ENCODE peak calls at places on chromosomes 6 and 20, in six cellular contexts. One of them, this sample, is unnamed.

GRCh38 chr20:61435184-61435822 is 183.2 kb downstream of the CDH4 start:
- DNase-seq in fibroblast of lung: no peak
- DNase-seq in IMR-90: no peak
- DNase-seq in lung: no peak
- DNase-seq in ascending aorta: no peak
- DNase-seq in left ventricle myocardium inferior: no peak
- DNase-seq in this sample: no peak

GRCh38 chr6:102390541-102390940 is 997.0 kb downstream of the GRIK2 start:
- DNase-seq in left ventricle myocardium inferior: no peak
- DNase-seq in IMR-90: no peak
- DNase-seq in ascending aorta: no peak
- DNase-seq in lung: no peak
- DNase-seq in fibroblast of lung: no peak
- DNase-seq in this sample: no peak

GRCh38 chr6:44898296-44898930 is 429.7 kb upstream of the RUNX2 start:
- DNase-seq in IMR-90: peak; percentile 64
- DNase-seq in fibroblast of lung: peak; percentile 71
- DNase-seq in ascending aorta: no peak
- DNase-seq in lung: no peak
- DNase-seq in left ventricle myocardium inferior: no peak
- DNase-seq in this sample: peak; percentile 38

GRCh38 chr20:17898548-17898994 is 70.0 kb downstream of the SNX5 start:
- DNase-seq in ascending aorta: peak; percentile 86
- DNase-seq in left ventricle myocardium inferior: peak; percentile 64
- DNase-seq in fibroblast of lung: peak; percentile 80
- DNase-seq in lung: peak; percentile 74
- DNase-seq in IMR-90: peak; percentile 75
- DNase-seq in this sample: peak; percentile 69

GRCh38 chr20:60813066-60813465 is 439.0 kb upstream of the CDH4 start:
- DNase-seq in ascending aorta: no peak
- DNase-seq in left ventricle myocardium inferior: no peak
- DNase-seq in lung: no peak
- DNase-seq in fibroblast of lung: no peak
- DNase-seq in IMR-90: no peak
- DNase-seq in this sample: no peak

GRCh38 chr20:3929713-3930060 is 40.5 kb downstream of the PANK2 start:
- DNase-seq in left ventricle myocardium inferior: no peak
- DNase-seq in IMR-90: no peak
- DNase-seq in ascending aorta: no peak
- DNase-seq in lung: no peak
- DNase-seq in fibroblast of lung: peak; percentile 44
- DNase-seq in this sample: no peak

GRCh38 chr6:168999392-168999791 is 254.3 kb downstream of the THBS2 start:
- DNase-seq in IMR-90: no peak
- DNase-seq in left ventricle myocardium inferior: no peak
- DNase-seq in ascending aorta: no peak
- DNase-seq in fibroblast of lung: no peak
- DNase-seq in lung: no peak
- DNase-seq in this sample: no peak

GRCh38 chr6:131366223-131366622 is 206.8 kb upstream of the ARG1 start:
- DNase-seq in left ventricle myocardium inferior: no peak
- DNase-seq in fibroblast of lung: no peak
- DNase-seq in ascending aorta: no peak
- DNase-seq in IMR-90: no peak
- DNase-seq in lung: no peak
- DNase-seq in this sample: no peak

GRCh38 chr6:21115111-21115510 is 478.4 kb upstream of the SOX4 start:
- DNase-seq in IMR-90: peak; percentile 42
- DNase-seq in lung: no peak
- DNase-seq in ascending aorta: no peak
- DNase-seq in fibroblast of lung: peak; percentile 54
- DNase-seq in left ventricle myocardium inferior: no peak
- DNase-seq in this sample: peak; percentile 50

GRCh38 chr20:51760905-51761544 is 7.2 kb downstream of the ATP9A start:
- DNase-seq in left ventricle myocardium inferior: no peak
- DNase-seq in IMR-90: peak; percentile 96
- DNase-seq in fibroblast of lung: peak; percentile 77
- DNase-seq in lung: no peak
- DNase-seq in ascending aorta: no peak
- DNase-seq in this sample: peak; percentile 48

GRCh38 chr6:144657691-144658090 is 372.6 kb downstream of the UTRN start:
- DNase-seq in ascending aorta: no peak
- DNase-seq in left ventricle myocardium inferior: no peak
- DNase-seq in IMR-90: no peak
- DNase-seq in fibroblast of lung: no peak
- DNase-seq in lung: no peak
- DNase-seq in this sample: peak; percentile 53

GRCh38 chr6:3349388-3350251 is 90.9 kb downstream of the PSMG4 start:
- DNase-seq in IMR-90: no peak
- DNase-seq in left ventricle myocardium inferior: no peak
- DNase-seq in lung: no peak
- DNase-seq in ascending aorta: no peak
- DNase-seq in fibroblast of lung: no peak
- DNase-seq in this sample: no peak

GRCh38 chr6:158213925-158214674 is 46.0 kb downstream of the GTF2H5 start:
- DNase-seq in left ventricle myocardium inferior: peak; percentile 47
- DNase-seq in lung: peak; percentile 63
- DNase-seq in fibroblast of lung: peak; percentile 86
- DNase-seq in IMR-90: peak; percentile 83
- DNase-seq in ascending aorta: no peak
- DNase-seq in this sample: peak; percentile 83

GRCh38 chr6:108942556-108943492 is 94.6 kb downstream of the ARMC2 start:
- DNase-seq in lung: no peak
- DNase-seq in left ventricle myocardium inferior: no peak
- DNase-seq in ascending aorta: no peak
- DNase-seq in IMR-90: no peak
- DNase-seq in fibroblast of lung: no peak
- DNase-seq in this sample: no peak

GRCh38 chr20:63180541-63181185 is 35.3 kb downstream of the YTHDF1 start:
- DNase-seq in lung: no peak
- DNase-seq in fibroblast of lung: no peak
- DNase-seq in left ventricle myocardium inferior: no peak
- DNase-seq in IMR-90: no peak
- DNase-seq in ascending aorta: no peak
- DNase-seq in this sample: no peak

GRCh38 chr6:101544286-101544685 is 150.8 kb downstream of the GRIK2 start:
- DNase-seq in left ventricle myocardium inferior: no peak
- DNase-seq in lung: no peak
- DNase-seq in fibroblast of lung: no peak
- DNase-seq in ascending aorta: no peak
- DNase-seq in IMR-90: peak; percentile 48
- DNase-seq in this sample: peak; percentile 35

GRCh38 chr20:8066662-8067061 is 47.1 kb upstream of the TMX4 start:
- DNase-seq in left ventricle myocardium inferior: no peak
- DNase-seq in ascending aorta: no peak
- DNase-seq in lung: no peak
- DNase-seq in IMR-90: no peak
- DNase-seq in fibroblast of lung: no peak
- DNase-seq in this sample: peak; percentile 39

GRCh38 chr20:17710379-17711305 is 10.9 kb downstream of the BANF2 start:
- DNase-seq in fibroblast of lung: peak; percentile 36
- DNase-seq in IMR-90: peak; percentile 34
- DNase-seq in ascending aorta: no peak
- DNase-seq in lung: no peak
- DNase-seq in left ventricle myocardium inferior: peak; percentile 26
- DNase-seq in this sample: no peak

GRCh38 chr6:106381871-106382270 is 21.4 kb downstream of the CRYBG1 start:
- DNase-seq in ascending aorta: no peak
- DNase-seq in IMR-90: no peak
- DNase-seq in lung: no peak
- DNase-seq in fibroblast of lung: no peak
- DNase-seq in left ventricle myocardium inferior: no peak
- DNase-seq in this sample: no peak

GRCh38 chr6:108690326-108691000 is 129.7 kb downstream of the FOXO3 start:
- DNase-seq in ascending aorta: no peak
- DNase-seq in IMR-90: peak; percentile 65
- DNase-seq in left ventricle myocardium inferior: no peak
- DNase-seq in fibroblast of lung: no peak
- DNase-seq in lung: no peak
- DNase-seq in this sample: peak; percentile 28

GRCh38 chr6:87742106-87742505 is 40.1 kb upstream of the AKIRIN2 start:
- DNase-seq in ascending aorta: no peak
- DNase-seq in lung: no peak
- DNase-seq in IMR-90: no peak
- DNase-seq in fibroblast of lung: no peak
- DNase-seq in left ventricle myocardium inferior: no peak
- DNase-seq in this sample: no peak

GRCh38 chr6:44535967-44536366 is 148.5 kb downstream of the CDC5L start:
- DNase-seq in lung: no peak
- DNase-seq in left ventricle myocardium inferior: no peak
- DNase-seq in IMR-90: no peak
- DNase-seq in ascending aorta: no peak
- DNase-seq in fibroblast of lung: no peak
- DNase-seq in this sample: no peak

GRCh38 chr6:136754820-136755219 is 37.5 kb downstream of the MAP3K5 start:
- DNase-seq in fibroblast of lung: no peak
- DNase-seq in ascending aorta: no peak
- DNase-seq in IMR-90: no peak
- DNase-seq in left ventricle myocardium inferior: no peak
- DNase-seq in lung: no peak
- DNase-seq in this sample: no peak

GRCh38 chr6:75486850-75487568 is 6.6 kb downstream of the FILIP1 start:
- DNase-seq in IMR-90: no peak
- DNase-seq in left ventricle myocardium inferior: no peak
- DNase-seq in ascending aorta: no peak
- DNase-seq in fibroblast of lung: no peak
- DNase-seq in lung: no peak
- DNase-seq in this sample: no peak

GRCh38 chr6:117188627-117189201 is 76.6 kb upstream of the VGLL2 start:
- DNase-seq in IMR-90: no peak
- DNase-seq in left ventricle myocardium inferior: no peak
- DNase-seq in fibroblast of lung: no peak
- DNase-seq in lung: no peak
- DNase-seq in ascending aorta: no peak
- DNase-seq in this sample: no peak

GRCh38 chr20:51350941-51351631 is 191.4 kb downstream of the NFATC2 start:
- DNase-seq in fibroblast of lung: peak; percentile 84
- DNase-seq in lung: no peak
- DNase-seq in IMR-90: peak; percentile 95
- DNase-seq in left ventricle myocardium inferior: no peak
- DNase-seq in ascending aorta: no peak
- DNase-seq in this sample: peak; percentile 98

DNA sequence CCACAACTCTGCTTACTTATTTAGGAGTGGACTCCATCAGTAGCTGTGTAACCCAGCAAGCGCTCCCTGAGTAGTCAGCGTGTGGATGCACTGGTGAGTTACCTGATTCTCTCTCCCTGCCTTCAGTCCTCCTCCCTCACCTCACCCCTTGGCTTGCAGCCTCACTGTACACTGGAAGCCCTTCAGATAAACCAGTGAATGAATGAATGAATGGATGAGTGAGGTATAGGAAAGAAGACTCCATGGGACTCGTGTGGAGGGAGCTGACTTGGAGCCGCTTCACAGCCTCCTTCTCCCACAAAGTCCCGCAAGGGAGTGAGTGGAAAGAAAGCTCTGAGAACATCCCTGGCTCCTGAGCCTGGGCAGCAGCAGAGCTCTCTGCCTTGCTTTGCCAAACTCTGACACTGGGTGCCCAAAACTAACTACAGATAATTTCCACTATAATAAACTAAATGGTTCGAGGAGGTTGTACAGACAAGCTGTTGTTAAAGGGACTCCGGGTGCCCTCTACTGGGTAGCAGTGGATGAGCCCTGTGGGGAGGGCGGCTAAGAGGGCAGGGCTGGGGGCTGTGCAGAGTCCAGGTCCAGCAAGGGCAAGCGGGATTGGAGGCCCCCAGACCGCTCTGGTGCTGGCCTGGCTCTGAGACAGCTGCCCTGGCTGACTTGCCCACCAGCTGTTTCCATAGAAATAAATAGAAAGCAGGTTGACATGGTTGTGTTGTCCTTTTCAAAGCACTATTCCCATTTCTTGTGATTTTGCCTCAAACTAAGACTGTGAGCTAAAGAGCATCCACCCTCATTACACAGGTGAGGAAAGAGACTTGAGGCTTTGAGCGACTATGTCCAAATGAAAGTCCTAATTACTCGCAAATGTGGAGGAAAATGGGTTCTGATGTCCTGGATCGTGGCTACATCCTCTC is 167.7 kb upstream of the CST7 start:
- DNase-seq in fibroblast of lung: peak; percentile 50
- DNase-seq in lung: no peak
- DNase-seq in left ventricle myocardium inferior: no peak
- DNase-seq in ascending aorta: peak; percentile 59
- DNase-seq in IMR-90: peak; percentile 36
- DNase-seq in this sample: no peak
- TF ChIP-seq CTCF in fibroblast of lung: peak; percentile 77
- TF ChIP-seq CTCF in lung: no peak
- TF ChIP-seq CTCF in left ventricle myocardium inferior: peak; percentile 66
- TF ChIP-seq CTCF in ascending aorta: peak; percentile 33
- TF ChIP-seq CTCF in IMR-90: peak; percentile 58
- TF ChIP-seq CTCF in this sample: peak; percentile 84

GRCh38 chr20:58130156-58130555 is 98.3 kb downstream of the ANKRD60 start:
- DNase-seq in fibroblast of lung: no peak
- DNase-seq in left ventricle myocardium inferior: no peak
- DNase-seq in IMR-90: no peak
- DNase-seq in ascending aorta: no peak
- DNase-seq in lung: no peak
- DNase-seq in this sample: no peak
- H3K27me3 ChIP-seq in fibroblast of lung: no peaks in the 10 kb centered on the region
- H3K27me3 ChIP-seq in left ventricle myocardium inferior: peaks cover 75% of the 10 kb centered on the region
- H3K27me3 ChIP-seq in IMR-90: peaks cover 13% of the 10 kb centered on the region
- H3K27me3 ChIP-seq in ascending aorta: no peaks in the 10 kb centered on the region
- H3K27me3 ChIP-seq in lung: no peaks in the 10 kb centered on the region
- H3K27me3 ChIP-seq in this sample: no peaks in the 10 kb centered on the region

DNA sequence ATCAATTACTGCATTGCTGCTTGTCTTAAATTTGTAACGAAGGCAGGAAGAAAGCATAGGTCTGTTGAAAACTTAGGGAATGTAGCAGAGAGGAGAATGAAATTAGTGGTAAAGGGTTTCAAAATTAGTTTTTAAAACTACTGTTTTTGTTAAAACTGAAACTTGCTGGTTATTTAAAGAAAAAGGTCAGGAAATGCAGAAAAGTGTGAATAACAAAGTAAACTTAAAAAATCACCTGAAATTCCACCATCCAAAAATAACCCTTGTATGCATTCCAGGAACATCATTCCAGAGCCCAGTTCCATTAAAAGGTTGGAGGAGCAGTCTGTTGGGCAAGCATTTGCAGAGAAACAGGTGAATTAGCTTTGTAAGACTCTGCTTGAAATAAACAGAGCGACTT is 3.1 kb upstream of the MOXD1 start:
- DNase-seq in left ventricle myocardium inferior: no peak
- DNase-seq in fibroblast of lung: no peak
- DNase-seq in lung: no peak
- DNase-seq in ascending aorta: no peak
- DNase-seq in IMR-90: no peak
- DNase-seq in this sample: no peak
- H3K4me3 ChIP-seq in left ventricle myocardium inferior: no peak overlapping the region
- H3K4me3 ChIP-seq in fibroblast of lung: no peak overlapping the region
- H3K4me3 ChIP-seq in lung: no peak overlapping the region
- H3K4me3 ChIP-seq in ascending aorta: no peak overlapping the region
- H3K4me3 ChIP-seq in IMR-90: no peak overlapping the region
- H3K4me3 ChIP-seq in this sample: no peak overlapping the region

DNA sequence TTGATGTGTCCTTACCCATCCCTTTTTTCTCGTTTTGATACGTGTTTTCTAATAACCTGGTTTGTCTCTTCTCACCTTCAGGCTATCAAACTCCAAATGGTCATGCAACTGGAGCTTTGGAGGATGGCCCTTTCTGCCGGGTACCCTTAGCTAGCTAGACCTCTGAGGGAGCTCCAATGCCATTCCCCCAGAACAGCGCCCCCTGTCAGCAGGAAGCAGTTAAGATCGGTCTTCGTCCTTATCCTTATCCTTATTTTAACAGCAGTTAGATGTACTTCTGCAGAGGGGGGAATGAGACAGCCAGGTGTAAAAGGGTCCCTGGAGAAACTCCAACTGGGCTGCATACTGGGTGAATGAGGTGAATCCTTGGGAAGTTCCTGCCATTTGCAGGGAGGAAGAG is 37.2 kb downstream of the SEL1L2 start:
- DNase-seq in left ventricle myocardium inferior: no peak
- DNase-seq in fibroblast of lung: no peak
- DNase-seq in IMR-90: no peak
- DNase-seq in ascending aorta: no peak
- DNase-seq in lung: no peak
- DNase-seq in this sample: no peak
- TF ChIP-seq CTCF in left ventricle myocardium inferior: no peak
- TF ChIP-seq CTCF in fibroblast of lung: no peak
- TF ChIP-seq CTCF in IMR-90: no peak
- TF ChIP-seq CTCF in ascending aorta: no peak
- TF ChIP-seq CTCF in lung: no peak
- TF ChIP-seq CTCF in this sample: no peak

This sample was measured in brain microvascular endothelial cell.